ENCODE peak calls at places on chromosomes 6 and 20, in ten cellular contexts. One of them, this sample, is unnamed.

GRCh38 chr20:49505518-49505917 is 23.1 kb upstream of the KCNB1 start:
- DNase-seq in tibial artery: no peak
- DNase-seq in HL-60: no peak
- DNase-seq in AG10803: peak; percentile 47
- DNase-seq in astrocyte of the spinal cord: peak; percentile 54
- DNase-seq in HCT116: no peak
- DNase-seq in OCI-LY7: no peak
- DNase-seq in GM06990: no peak
- DNase-seq in cardiac muscle cell: peak; percentile 74
- DNase-seq in AG04449: no peak
- DNase-seq in this sample: no peak

GRCh38 chr6:125224236-125224861 is 70.8 kb downstream of the TPD52L1 start:
- DNase-seq in AG10803: peak; percentile 36
- DNase-seq in cardiac muscle cell: no peak
- DNase-seq in HCT116: no peak
- DNase-seq in HL-60: no peak
- DNase-seq in GM06990: no peak
- DNase-seq in tibial artery: no peak
- DNase-seq in astrocyte of the spinal cord: no peak
- DNase-seq in OCI-LY7: no peak
- DNase-seq in AG04449: no peak
- DNase-seq in this sample: no peak

GRCh38 chr6:39452306-39452705 is 129.8 kb upstream of the KCNK16 start:
- DNase-seq in AG04449: no peak
- DNase-seq in HL-60: no peak
- DNase-seq in HCT116: no peak
- DNase-seq in AG10803: peak; percentile 63
- DNase-seq in OCI-LY7: no peak
- DNase-seq in cardiac muscle cell: peak; percentile 46
- DNase-seq in tibial artery: no peak
- DNase-seq in astrocyte of the spinal cord: peak; percentile 77
- DNase-seq in GM06990: no peak
- DNase-seq in this sample: no peak

GRCh38 chr20:59602546-59603080 is 1.7 kb upstream of the PHACTR3 start:
- DNase-seq in AG04449: no peak
- DNase-seq in OCI-LY7: no peak
- DNase-seq in HL-60: no peak
- DNase-seq in GM06990: no peak
- DNase-seq in cardiac muscle cell: no peak
- DNase-seq in astrocyte of the spinal cord: no peak
- DNase-seq in tibial artery: no peak
- DNase-seq in AG10803: no peak
- DNase-seq in HCT116: no peak
- DNase-seq in this sample: no peak

GRCh38 chr20:35327074-35327976 is 35.1 kb upstream of the FAM83C start:
- DNase-seq in tibial artery: no peak
- DNase-seq in GM06990: no peak
- DNase-seq in AG04449: no peak
- DNase-seq in astrocyte of the spinal cord: no peak
- DNase-seq in cardiac muscle cell: peak; percentile 34
- DNase-seq in HL-60: no peak
- DNase-seq in AG10803: no peak
- DNase-seq in HCT116: no peak
- DNase-seq in OCI-LY7: no peak
- DNase-seq in this sample: no peak

GRCh38 chr20:62922451-62922921 is 3.8 kb downstream of the DIDO1 start:
- DNase-seq in AG04449: no peak
- DNase-seq in HL-60: no peak
- DNase-seq in GM06990: no peak
- DNase-seq in AG10803: no peak
- DNase-seq in OCI-LY7: peak; percentile 46
- DNase-seq in HCT116: no peak
- DNase-seq in cardiac muscle cell: no peak
- DNase-seq in tibial artery: no peak
- DNase-seq in astrocyte of the spinal cord: no peak
- DNase-seq in this sample: no peak

GRCh38 chr6:28208180-28208659 is 16.9 kb upstream of the ZSCAN9 start:
- DNase-seq in cardiac muscle cell: no peak
- DNase-seq in AG10803: no peak
- DNase-seq in AG04449: no peak
- DNase-seq in tibial artery: no peak
- DNase-seq in OCI-LY7: no peak
- DNase-seq in astrocyte of the spinal cord: peak; percentile 10
- DNase-seq in GM06990: no peak
- DNase-seq in HCT116: no peak
- DNase-seq in HL-60: no peak
- DNase-seq in this sample: no peak

GRCh38 chr20:61880706-61881105 is 185.0 kb downstream of the TAF4 start:
- DNase-seq in GM06990: no peak
- DNase-seq in cardiac muscle cell: no peak
- DNase-seq in HL-60: no peak
- DNase-seq in astrocyte of the spinal cord: no peak
- DNase-seq in OCI-LY7: no peak
- DNase-seq in HCT116: no peak
- DNase-seq in tibial artery: no peak
- DNase-seq in AG04449: no peak
- DNase-seq in AG10803: no peak
- DNase-seq in this sample: no peak

GRCh38 chr6:124008689-124009371 is 205.2 kb downstream of the NKAIN2 start:
- DNase-seq in AG10803: no peak
- DNase-seq in tibial artery: no peak
- DNase-seq in GM06990: no peak
- DNase-seq in HCT116: no peak
- DNase-seq in OCI-LY7: no peak
- DNase-seq in AG04449: no peak
- DNase-seq in cardiac muscle cell: no peak
- DNase-seq in astrocyte of the spinal cord: no peak
- DNase-seq in HL-60: no peak
- DNase-seq in this sample: no peak

GRCh38 chr6:105616521-105616920 is 213.6 kb upstream of the PREP start:
- DNase-seq in cardiac muscle cell: no peak
- DNase-seq in GM06990: no peak
- DNase-seq in HCT116: no peak
- DNase-seq in AG10803: peak; percentile 55
- DNase-seq in astrocyte of the spinal cord: no peak
- DNase-seq in AG04449: no peak
- DNase-seq in OCI-LY7: no peak
- DNase-seq in tibial artery: no peak
- DNase-seq in HL-60: no peak
- DNase-seq in this sample: no peak

GRCh38 chr6:55953384-55953783 is 78.0 kb upstream of the BMP5 start:
- DNase-seq in HL-60: no peak
- DNase-seq in astrocyte of the spinal cord: peak; percentile 63
- DNase-seq in AG10803: peak; percentile 66
- DNase-seq in OCI-LY7: no peak
- DNase-seq in HCT116: peak; percentile 15
- DNase-seq in tibial artery: no peak
- DNase-seq in cardiac muscle cell: peak; percentile 75
- DNase-seq in GM06990: no peak
- DNase-seq in AG04449: peak; percentile 7
- DNase-seq in this sample: no peak

GRCh38 chr6:22353036-22353560 is 56.3 kb upstream of the PRL start:
- DNase-seq in AG10803: no peak
- DNase-seq in astrocyte of the spinal cord: no peak
- DNase-seq in HL-60: no peak
- DNase-seq in OCI-LY7: no peak
- DNase-seq in tibial artery: no peak
- DNase-seq in cardiac muscle cell: no peak
- DNase-seq in HCT116: no peak
- DNase-seq in AG04449: no peak
- DNase-seq in GM06990: no peak
- DNase-seq in this sample: no peak

GRCh38 chr6:105992315-105992961 is 93.7 kb upstream of the PRDM1 start:
- DNase-seq in HCT116: no peak
- DNase-seq in astrocyte of the spinal cord: peak; percentile 79
- DNase-seq in AG04449: no peak
- DNase-seq in GM06990: peak; percentile 91
- DNase-seq in AG10803: peak; percentile 73
- DNase-seq in HL-60: peak; percentile 65
- DNase-seq in OCI-LY7: peak; percentile 93
- DNase-seq in tibial artery: peak; percentile 61
- DNase-seq in cardiac muscle cell: peak; percentile 77
- DNase-seq in this sample: peak; percentile 88

GRCh38 chr20:36344517-36345132 is 38.5 kb downstream of the DLGAP4 start:
- DNase-seq in astrocyte of the spinal cord: peak; percentile 51
- DNase-seq in GM06990: no peak
- DNase-seq in tibial artery: no peak
- DNase-seq in HCT116: peak; percentile 13
- DNase-seq in HL-60: peak; percentile 4
- DNase-seq in AG04449: no peak
- DNase-seq in AG10803: peak; percentile 29
- DNase-seq in OCI-LY7: peak; percentile 33
- DNase-seq in cardiac muscle cell: peak; percentile 73
- DNase-seq in this sample: peak; percentile 82

GRCh38 chr6:15948930-15949900 is 179.7 kb upstream of the MYLIP start:
- DNase-seq in AG10803: no peak
- DNase-seq in HL-60: no peak
- DNase-seq in OCI-LY7: no peak
- DNase-seq in cardiac muscle cell: peak; percentile 44
- DNase-seq in tibial artery: no peak
- DNase-seq in astrocyte of the spinal cord: no peak
- DNase-seq in AG04449: no peak
- DNase-seq in HCT116: no peak
- DNase-seq in GM06990: no peak
- DNase-seq in this sample: no peak

GRCh38 chr6:131635384-131636340 is 1.4 kb upstream of the ENPP3 start:
- DNase-seq in OCI-LY7: peak; percentile 66
- DNase-seq in GM06990: peak; percentile 3
- DNase-seq in AG10803: no peak
- DNase-seq in astrocyte of the spinal cord: no peak
- DNase-seq in tibial artery: no peak
- DNase-seq in HL-60: no peak
- DNase-seq in HCT116: no peak
- DNase-seq in AG04449: no peak
- DNase-seq in cardiac muscle cell: no peak
- DNase-seq in this sample: no peak

GRCh38 chr6:36642913-36643817 is 35.3 kb upstream of the CDKN1A start:
- DNase-seq in astrocyte of the spinal cord: peak; percentile 82
- DNase-seq in AG10803: peak; percentile 87
- DNase-seq in AG04449: no peak
- DNase-seq in tibial artery: peak; percentile 92
- DNase-seq in cardiac muscle cell: peak; percentile 90
- DNase-seq in HCT116: no peak
- DNase-seq in GM06990: no peak
- DNase-seq in OCI-LY7: no peak
- DNase-seq in HL-60: no peak
- DNase-seq in this sample: no peak

GRCh38 chr6:132604635-132605150 is 15.2 kb upstream of the TAAR5 start:
- DNase-seq in GM06990: no peak
- DNase-seq in cardiac muscle cell: no peak
- DNase-seq in tibial artery: no peak
- DNase-seq in HCT116: no peak
- DNase-seq in AG10803: no peak
- DNase-seq in HL-60: no peak
- DNase-seq in OCI-LY7: no peak
- DNase-seq in AG04449: no peak
- DNase-seq in astrocyte of the spinal cord: no peak
- DNase-seq in this sample: no peak

DNA sequence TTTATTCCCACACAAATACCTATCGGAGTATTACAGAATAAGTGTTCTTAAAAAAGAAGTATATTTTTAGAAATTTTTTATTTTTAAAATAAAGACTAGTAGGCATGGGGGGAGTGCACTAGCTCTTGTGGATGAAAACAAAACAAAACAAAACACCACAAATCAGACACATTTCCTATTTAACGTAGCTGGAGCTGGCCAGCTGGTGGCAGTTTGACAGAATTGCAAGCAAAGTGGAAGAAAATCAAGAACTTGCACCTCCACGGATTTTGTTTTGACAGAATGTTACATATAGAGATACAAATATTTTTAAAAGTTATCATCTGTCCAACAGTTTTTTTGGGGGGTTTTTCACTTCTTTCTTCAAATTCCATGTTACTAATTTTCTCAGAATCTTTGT is 63.6 kb upstream of the SNRPB2 start:
- DNase-seq in cardiac muscle cell: no peak
- DNase-seq in GM06990: no peak
- DNase-seq in astrocyte of the spinal cord: no peak
- DNase-seq in tibial artery: no peak
- DNase-seq in AG04449: no peak
- DNase-seq in HCT116: no peak
- DNase-seq in OCI-LY7: no peak
- DNase-seq in HL-60: no peak
- DNase-seq in AG10803: no peak
- DNase-seq in this sample: no peak
- TF ChIP-seq CTCF in cardiac muscle cell: no peak
- TF ChIP-seq CTCF in GM06990: peak; percentile 16
- TF ChIP-seq CTCF in astrocyte of the spinal cord: no peak
- TF ChIP-seq CTCF in tibial artery: no peak
- TF ChIP-seq CTCF in AG04449: no peak
- TF ChIP-seq CTCF in HCT116: peak; percentile 42
- TF ChIP-seq CTCF in OCI-LY7: peak; percentile 48
- TF ChIP-seq CTCF in HL-60: no peak
- TF ChIP-seq CTCF in AG10803: peak; percentile 4
- TF ChIP-seq CTCF in this sample: peak; percentile 66

DNA sequence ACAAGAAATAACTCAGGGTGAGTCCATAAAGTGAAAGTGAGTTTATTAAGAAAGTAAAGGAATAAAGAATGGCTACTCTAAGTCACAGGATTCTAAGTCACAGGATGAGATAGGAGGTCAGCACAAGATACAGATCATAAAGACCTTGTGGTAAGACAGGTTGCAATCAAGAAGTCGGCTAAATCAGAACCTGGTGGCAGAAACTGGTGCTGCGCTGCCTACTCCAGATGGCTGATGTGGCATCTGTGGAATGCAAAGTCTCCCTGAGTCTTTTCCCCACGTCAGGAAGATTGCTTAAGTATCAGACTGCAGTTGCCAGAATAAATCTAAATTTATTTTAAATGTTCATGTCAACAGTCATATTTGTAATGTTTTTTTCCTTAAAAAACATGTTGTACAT is 10.7 kb upstream of the KCNK15 start:
- DNase-seq in tibial artery: no peak
- DNase-seq in GM06990: no peak
- DNase-seq in AG04449: no peak
- DNase-seq in HCT116: no peak
- DNase-seq in HL-60: no peak
- DNase-seq in astrocyte of the spinal cord: no peak
- DNase-seq in OCI-LY7: no peak
- DNase-seq in AG10803: peak; percentile 87
- DNase-seq in cardiac muscle cell: peak; percentile 74
- DNase-seq in this sample: no peak
- TF ChIP-seq CTCF in tibial artery: peak; percentile 62
- TF ChIP-seq CTCF in GM06990: no peak
- TF ChIP-seq CTCF in AG04449: peak; percentile 44
- TF ChIP-seq CTCF in HCT116: peak; percentile 34
- TF ChIP-seq CTCF in HL-60: no peak
- TF ChIP-seq CTCF in astrocyte of the spinal cord: no peak
- TF ChIP-seq CTCF in OCI-LY7: no peak
- TF ChIP-seq CTCF in AG10803: peak; percentile 52
- TF ChIP-seq CTCF in cardiac muscle cell: peak; percentile 27
- TF ChIP-seq CTCF in this sample: peak; percentile 50

GRCh38 chr6:75147512-75147911 is 58.3 kb downstream of the COL12A1 start:
- DNase-seq in HL-60: no peak
- DNase-seq in AG04449: no peak
- DNase-seq in OCI-LY7: no peak
- DNase-seq in HCT116: no peak
- DNase-seq in cardiac muscle cell: no peak
- DNase-seq in AG10803: peak; percentile 54
- DNase-seq in astrocyte of the spinal cord: peak; percentile 72
- DNase-seq in GM06990: peak; percentile 22
- DNase-seq in tibial artery: no peak
- DNase-seq in this sample: no peak
- TF ChIP-seq CTCF in HL-60: no peak
- TF ChIP-seq CTCF in AG04449: no peak
- TF ChIP-seq CTCF in OCI-LY7: no peak
- TF ChIP-seq CTCF in HCT116: no peak
- TF ChIP-seq CTCF in cardiac muscle cell: no peak
- TF ChIP-seq CTCF in AG10803: no peak
- TF ChIP-seq CTCF in astrocyte of the spinal cord: no peak
- TF ChIP-seq CTCF in GM06990: no peak
- TF ChIP-seq CTCF in tibial artery: no peak
- TF ChIP-seq CTCF in this sample: no peak

GRCh38 chr20:18957328-18957727 is 143.7 kb downstream of the SCP2D1 start:
- DNase-seq in AG10803: no peak
- DNase-seq in tibial artery: no peak
- DNase-seq in OCI-LY7: no peak
- DNase-seq in AG04449: no peak
- DNase-seq in GM06990: no peak
- DNase-seq in HL-60: no peak
- DNase-seq in astrocyte of the spinal cord: no peak
- DNase-seq in HCT116: no peak
- DNase-seq in cardiac muscle cell: no peak
- DNase-seq in this sample: no peak
- TF ChIP-seq CTCF in AG10803: no peak
- TF ChIP-seq CTCF in tibial artery: no peak
- TF ChIP-seq CTCF in OCI-LY7: no peak
- TF ChIP-seq CTCF in AG04449: no peak
- TF ChIP-seq CTCF in GM06990: no peak
- TF ChIP-seq CTCF in HL-60: no peak
- TF ChIP-seq CTCF in astrocyte of the spinal cord: no peak
- TF ChIP-seq CTCF in HCT116: no peak
- TF ChIP-seq CTCF in cardiac muscle cell: no peak
- TF ChIP-seq CTCF in this sample: no peak

This sample was measured in type B pancreatic cell.